ENCODE peak calls at places on chromosome 2, in eight cellular contexts. A, L, O, T, H, Y, E and I are unnamed samples.

GRCh38 chr2:217793566-217794132 is 209.1 kb downstream of the TNS1 start:
- DNase-seq in A (no peak), L (no peak), O (no peak), T (no peak), H (no peak), Y (no peak), E (peak), I (no peak)

GRCh38 chr2:177611310-177611886 is 218.8 kb downstream of the AGPS start:
- DNase-seq in A (no peak), L (no peak), O (no peak), T (no peak), H (no peak), Y (no peak), E (no peak), I (no peak)

GRCh38 chr2:33598472-33599174 is 476 bp downstream of the FAM98A start:
- DNase-seq in A (peak), L (peak), O (peak), T (peak), H (no peak), Y (peak), E (peak), I (peak)

GRCh38 chr2:16861154-16861929 is 195.7 kb upstream of the CYRIA start:
- DNase-seq in A (no peak), L (peak), O (no peak), T (no peak), H (no peak), Y (no peak), E (no peak), I (no peak)

GRCh38 chr2:128775401-128776285 is 457.0 kb upstream of the HS6ST1 start:
- DNase-seq in A (peak), L (no peak), O (no peak), T (no peak), H (no peak), Y (no peak), E (no peak), I (no peak)

GRCh38 chr2:40173276-40173675 is 278.6 kb downstream of the SLC8A1 start:
- DNase-seq in A (no peak), L (no peak), O (no peak), T (no peak), H (no peak), Y (no peak), E (no peak), I (no peak)

GRCh38 chr2:176414641-176415040 is 145.4 kb downstream of the MTX2 start:
- DNase-seq in A (no peak), L (no peak), O (no peak), T (no peak), H (no peak), Y (no peak), E (no peak), I (no peak)

GRCh38 chr2:17373736-17374135 is 144.5 kb downstream of the RAD51AP2 start:
- DNase-seq in A (no peak), L (no peak), O (no peak), T (no peak), H (peak), Y (no peak), E (no peak), I (no peak)

GRCh38 chr2:135792401-135793152 is 44.4 kb downstream of the LCT start:
- DNase-seq in A (peak), L (no peak), O (no peak), T (no peak), H (no peak), Y (no peak), E (no peak), I (no peak)

GRCh38 chr2:10225291-10226031 is 77.2 kb upstream of the HPCAL1 start:
- DNase-seq in A (peak), L (no peak), O (no peak), T (no peak), H (no peak), Y (peak), E (no peak), I (peak)

GRCh38 chr2:69619725-69620124 is 23.8 kb downstream of the AAK1 start:
- DNase-seq in A (no peak), L (no peak), O (no peak), T (no peak), H (no peak), Y (no peak), E (no peak), I (no peak)

GRCh38 chr2:3193423-3194330 is 183.9 kb downstream of the EIPR1 start:
- DNase-seq in A (no peak), L (no peak), O (no peak), T (no peak), H (no peak), Y (no peak), E (no peak), I (no peak)

GRCh38 chr2:202178342-202178958 is 59.9 kb downstream of the SUMO1 start:
- DNase-seq in A (peak), L (peak), O (no peak), T (peak), H (peak), Y (peak), E (peak), I (peak)

GRCh38 chr2:113828086-113828742 is 61.7 kb upstream of the ACTR3 start:
- DNase-seq in A (no peak), L (no peak), O (no peak), T (no peak), H (no peak), Y (no peak), E (no peak), I (no peak)

GRCh38 chr2:112625474-112626114 is 20.1 kb upstream of the SLC20A1 start:
- DNase-seq in A (peak), L (no peak), O (no peak), T (no peak), H (no peak), Y (no peak), E (no peak), I (no peak)

GRCh38 chr2:215537621-215538020 is 101.8 kb upstream of the FN1 start:
- DNase-seq in A (no peak), L (no peak), O (no peak), T (no peak), H (peak), Y (peak), E (no peak), I (no peak)

GRCh38 chr2:176182671-176183070 is 5.8 kb upstream of the HOXD1 start:
- DNase-seq in A (no peak), L (no peak), O (no peak), T (no peak), H (no peak), Y (no peak), E (no peak), I (no peak)

GRCh38 chr2:216634317-216635148 is 1.3 kb downstream of the IGFBP2 start:
- DNase-seq in A (no peak), L (no peak), O (no peak), T (no peak), H (no peak), Y (no peak), E (no peak), I (no peak)

GRCh38 chr2:235390108-235390815 is 103.6 kb upstream of the AGAP1 start:
- DNase-seq in A (no peak), L (no peak), O (peak), T (no peak), H (peak), Y (no peak), E (no peak), I (peak)

GRCh38 chr2:7773362-7773973 is 856.3 kb downstream of the RNF144A start:
- DNase-seq in A (no peak), L (no peak), O (no peak), T (no peak), H (no peak), Y (no peak), E (peak), I (no peak)

GRCh38 chr2:192604295-192604694 is 409.6 kb upstream of the TMEFF2 start:
- DNase-seq in A (no peak), L (no peak), O (no peak), T (no peak), H (no peak), Y (peak), E (no peak), I (no peak)

DNA sequence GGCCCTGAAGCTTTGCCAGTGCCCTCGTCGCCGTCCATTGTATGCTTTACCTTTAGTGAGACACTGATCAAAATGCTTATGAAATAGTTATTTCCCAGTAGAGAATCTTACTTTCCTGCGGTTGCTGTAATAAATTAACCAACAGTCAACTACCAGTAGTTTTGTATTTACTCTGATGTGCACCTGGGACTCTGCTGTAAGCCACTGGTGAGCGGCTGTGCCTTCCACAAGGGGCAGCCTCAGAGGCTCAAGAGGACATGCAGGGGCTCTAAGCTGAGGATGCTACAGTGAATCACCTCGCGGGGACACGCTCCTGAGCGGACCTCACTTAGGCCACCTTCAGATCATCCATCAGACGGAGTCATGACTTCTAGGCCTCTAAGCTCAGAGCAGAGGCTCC is 71.7 kb downstream of the BIN1 start:
- DNase-seq in A (no peak), L (no peak), O (no peak), T (no peak), H (no peak), Y (peak), E (no peak), I (no peak)
- TF ChIP-seq CTCF in A (peak), L (peak), O (no peak), T (no peak), H (no peak), Y (no peak), E (no peak), I (no peak)

GRCh38 chr2:200453853-200454524 is 55.9 kb downstream of the KCTD18 start:
- DNase-seq in A (no peak), L (no peak), O (no peak), T (no peak), H (no peak), Y (peak), E (no peak), I (no peak)
- H3K27ac ChIP-seq in A (no peak), L (no peak), O (no peak), T (no peak), H (no peak), Y (peak), E (no peak), I (no peak)

DNA sequence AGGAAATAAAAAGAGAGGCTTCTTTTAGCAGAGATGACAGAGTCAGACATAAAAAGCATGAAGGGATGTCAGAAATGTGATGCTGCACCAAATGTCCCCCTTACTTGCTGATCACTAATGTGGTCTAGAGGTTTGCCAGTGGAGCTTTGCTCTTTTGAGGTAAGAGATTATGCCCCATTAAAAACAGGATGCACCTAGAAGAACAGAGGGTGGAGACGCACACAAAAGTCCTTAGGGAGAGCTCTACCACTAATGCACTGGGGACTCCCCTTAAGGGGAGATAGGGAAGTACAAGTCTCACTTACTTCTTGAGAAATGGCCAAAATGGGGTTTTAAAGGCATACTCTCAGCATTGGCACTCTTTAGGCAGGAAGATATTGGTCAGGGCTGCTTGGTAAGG is 16.8 kb upstream of the SCYGR1 start:
- DNase-seq in A (no peak), L (no peak), O (no peak), T (no peak), H (no peak), Y (peak), E (no peak), I (no peak)
- TF ChIP-seq CTCF in A (no peak), L (no peak), O (no peak), T (no peak), H (no peak), Y (no peak), E (no peak), I (no peak)

GRCh38 chr2:21836261-21836660 is 712.5 kb downstream of the TDRD15 start:
- DNase-seq in A (no peak), L (no peak), O (no peak), T (no peak), H (no peak), Y (no peak), E (no peak), I (no peak)
- H3K27ac ChIP-seq in A (no peak), L (no peak), O (no peak), T (no peak), H (no peak), Y (no peak), E (no peak), I (no peak)

DNA sequence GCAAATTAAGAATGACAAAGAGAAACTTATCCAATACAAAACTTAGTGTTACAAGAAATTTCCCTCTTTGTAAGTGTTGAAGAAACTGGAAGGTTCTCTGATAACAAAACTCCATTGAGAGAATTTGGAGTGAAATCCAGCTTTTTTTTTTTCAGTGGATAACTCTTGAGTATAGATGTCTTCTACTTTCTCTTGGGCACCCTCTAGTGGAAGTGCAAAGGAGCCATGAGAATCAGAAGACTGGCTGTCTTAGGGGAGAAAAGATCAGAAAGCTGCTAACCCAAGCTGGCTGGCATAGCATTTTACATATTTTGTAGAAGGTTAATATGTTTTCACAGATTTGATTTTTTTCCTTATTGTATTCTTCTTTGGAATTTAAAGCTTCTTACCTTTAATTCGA is 138.8 kb upstream of the SATB2 start:
- DNase-seq in A (no peak), L (peak), O (no peak), T (peak), H (no peak), Y (peak), E (no peak), I (no peak)
- TF ChIP-seq CTCF in A (peak), L (peak), O (peak), T (peak), H (peak), Y (peak), E (no peak), I (no peak)

DNA sequence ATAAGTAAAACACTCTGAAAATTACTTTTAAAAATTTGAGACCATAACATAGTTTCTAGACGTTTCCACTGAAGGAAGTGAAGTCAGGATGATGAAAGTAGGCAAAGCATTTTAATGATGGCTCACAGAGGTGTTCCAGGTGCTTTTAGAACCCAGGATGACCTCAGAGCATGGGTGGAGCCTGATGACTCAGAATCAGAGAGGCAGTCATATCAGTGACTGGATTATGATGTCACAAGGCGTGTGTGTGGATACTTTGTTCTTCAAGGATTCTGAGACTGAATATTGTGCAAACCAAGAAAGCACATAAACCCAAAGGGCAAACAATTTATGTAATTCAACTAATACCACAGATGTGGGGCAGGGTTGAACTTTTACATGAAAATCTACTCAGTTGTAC is 208.0 kb upstream of the FBXO11 start:
- DNase-seq in A (no peak), L (peak), O (no peak), T (peak), H (no peak), Y (no peak), E (no peak), I (no peak)
- H3K27ac ChIP-seq in A (no peak), L (no peak), O (no peak), T (no peak), H (no peak), Y (no peak), E (no peak), I (no peak)

DNA sequence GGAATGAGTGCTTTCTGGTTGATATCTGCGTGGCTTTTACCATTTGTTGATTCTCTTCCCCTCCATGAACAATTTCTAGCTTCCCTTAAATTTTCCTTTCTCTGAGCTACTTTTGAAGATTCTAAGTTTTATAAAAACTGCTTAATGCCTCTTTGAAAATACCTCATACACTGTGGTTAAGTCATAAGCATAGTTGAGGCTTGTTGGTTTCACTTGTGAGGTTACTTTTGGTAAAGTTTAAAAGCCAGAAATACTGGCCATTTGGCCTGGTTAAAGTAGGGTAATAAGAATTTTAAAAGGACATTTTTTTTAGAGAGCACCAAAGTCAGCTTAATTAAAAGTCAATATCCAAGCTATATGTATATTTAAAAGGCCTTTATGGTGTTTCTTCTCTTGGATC is 21.3 kb upstream of the CAPN13 start:
- DNase-seq in A (no peak), L (no peak), O (no peak), T (no peak), H (no peak), Y (no peak), E (no peak), I (no peak)
- TF ChIP-seq CTCF in A (no peak), L (no peak), O (no peak), T (no peak), H (no peak), Y (no peak), E (no peak), I (no peak)